ENCODE peak calls at places on chromosomes 3 and 15, in eight cellular contexts. One of them, this sample, is unnamed.

GRCh38 chr3:48598323-48599076 is 3.4 kb upstream of the COL7A1 start:
- DNase-seq in heart right ventricle: peak
- DNase-seq in AG04449: peak
- DNase-seq in IMR-90: peak
- DNase-seq in fibroblast of lung: peak
- DNase-seq in activated CD8-positive, alpha-beta T cell treated with anti-CD3 and anti-CD28 coated beads for 36 hours: no peak
- DNase-seq in mammary epithelial cell: peak
- DNase-seq in progenitor cell of endocrine pancreas: no peak
- DNase-seq in this sample: no peak

GRCh38 chr3:73500321-73500720 is 124.4 kb downstream of the PDZRN3 start:
- DNase-seq in progenitor cell of endocrine pancreas: no peak
- DNase-seq in AG04449: no peak
- DNase-seq in heart right ventricle: no peak
- DNase-seq in mammary epithelial cell: no peak
- DNase-seq in IMR-90: peak
- DNase-seq in activated CD8-positive, alpha-beta T cell treated with anti-CD3 and anti-CD28 coated beads for 36 hours: no peak
- DNase-seq in fibroblast of lung: peak
- DNase-seq in this sample: peak

GRCh38 chr3:181739628-181740027 is 27.9 kb downstream of the SOX2 start:
- DNase-seq in heart right ventricle: no peak
- DNase-seq in AG04449: no peak
- DNase-seq in fibroblast of lung: no peak
- DNase-seq in activated CD8-positive, alpha-beta T cell treated with anti-CD3 and anti-CD28 coated beads for 36 hours: no peak
- DNase-seq in progenitor cell of endocrine pancreas: no peak
- DNase-seq in IMR-90: no peak
- DNase-seq in mammary epithelial cell: peak
- DNase-seq in this sample: no peak

GRCh38 chr3:154089416-154090115 is 31.6 kb upstream of the ARHGEF26 start:
- DNase-seq in activated CD8-positive, alpha-beta T cell treated with anti-CD3 and anti-CD28 coated beads for 36 hours: no peak
- DNase-seq in heart right ventricle: no peak
- DNase-seq in mammary epithelial cell: peak
- DNase-seq in fibroblast of lung: no peak
- DNase-seq in IMR-90: no peak
- DNase-seq in AG04449: no peak
- DNase-seq in progenitor cell of endocrine pancreas: no peak
- DNase-seq in this sample: no peak

GRCh38 chr3:104190681-104191080 is 1176.0 kb upstream of the ALCAM start:
- DNase-seq in AG04449: no peak
- DNase-seq in progenitor cell of endocrine pancreas: no peak
- DNase-seq in IMR-90: no peak
- DNase-seq in heart right ventricle: no peak
- DNase-seq in activated CD8-positive, alpha-beta T cell treated with anti-CD3 and anti-CD28 coated beads for 36 hours: no peak
- DNase-seq in mammary epithelial cell: no peak
- DNase-seq in fibroblast of lung: peak
- DNase-seq in this sample: peak

GRCh38 chr15:68239025-68239424 is 9.5 kb upstream of the CLN6 start:
- DNase-seq in fibroblast of lung: no peak
- DNase-seq in activated CD8-positive, alpha-beta T cell treated with anti-CD3 and anti-CD28 coated beads for 36 hours: no peak
- DNase-seq in progenitor cell of endocrine pancreas: no peak
- DNase-seq in AG04449: no peak
- DNase-seq in mammary epithelial cell: no peak
- DNase-seq in heart right ventricle: no peak
- DNase-seq in IMR-90: no peak
- DNase-seq in this sample: no peak

GRCh38 chr15:40984963-40985362 is 31.7 kb downstream of the CHAC1 start:
- DNase-seq in progenitor cell of endocrine pancreas: no peak
- DNase-seq in AG04449: peak
- DNase-seq in mammary epithelial cell: no peak
- DNase-seq in activated CD8-positive, alpha-beta T cell treated with anti-CD3 and anti-CD28 coated beads for 36 hours: no peak
- DNase-seq in IMR-90: peak
- DNase-seq in fibroblast of lung: peak
- DNase-seq in heart right ventricle: no peak
- DNase-seq in this sample: no peak

GRCh38 chr3:133717424-133717823 is 28.8 kb upstream of the TF start:
- DNase-seq in progenitor cell of endocrine pancreas: no peak
- DNase-seq in activated CD8-positive, alpha-beta T cell treated with anti-CD3 and anti-CD28 coated beads for 36 hours: no peak
- DNase-seq in heart right ventricle: no peak
- DNase-seq in AG04449: no peak
- DNase-seq in mammary epithelial cell: no peak
- DNase-seq in fibroblast of lung: no peak
- DNase-seq in IMR-90: no peak
- DNase-seq in this sample: no peak

GRCh38 chr3:67324554-67324953 is 326.4 kb downstream of the KBTBD8 start:
- DNase-seq in heart right ventricle: no peak
- DNase-seq in activated CD8-positive, alpha-beta T cell treated with anti-CD3 and anti-CD28 coated beads for 36 hours: no peak
- DNase-seq in progenitor cell of endocrine pancreas: no peak
- DNase-seq in mammary epithelial cell: no peak
- DNase-seq in fibroblast of lung: no peak
- DNase-seq in IMR-90: no peak
- DNase-seq in AG04449: no peak
- DNase-seq in this sample: no peak

GRCh38 chr3:146750196-146750595 is 145.1 kb upstream of the PLSCR5 start:
- DNase-seq in fibroblast of lung: peak
- DNase-seq in progenitor cell of endocrine pancreas: no peak
- DNase-seq in IMR-90: peak
- DNase-seq in mammary epithelial cell: peak
- DNase-seq in activated CD8-positive, alpha-beta T cell treated with anti-CD3 and anti-CD28 coated beads for 36 hours: no peak
- DNase-seq in heart right ventricle: no peak
- DNase-seq in AG04449: peak
- DNase-seq in this sample: peak

GRCh38 chr3:23865595-23866396 is 51.0 kb downstream of the NKIRAS1 start:
- DNase-seq in AG04449: no peak
- DNase-seq in IMR-90: peak
- DNase-seq in fibroblast of lung: peak
- DNase-seq in progenitor cell of endocrine pancreas: no peak
- DNase-seq in mammary epithelial cell: no peak
- DNase-seq in activated CD8-positive, alpha-beta T cell treated with anti-CD3 and anti-CD28 coated beads for 36 hours: no peak
- DNase-seq in heart right ventricle: peak
- DNase-seq in this sample: no peak

GRCh38 chr3:149487598-149488197 is 13.2 kb downstream of the TM4SF4 start:
- DNase-seq in heart right ventricle: no peak
- DNase-seq in progenitor cell of endocrine pancreas: peak
- DNase-seq in activated CD8-positive, alpha-beta T cell treated with anti-CD3 and anti-CD28 coated beads for 36 hours: peak
- DNase-seq in AG04449: no peak
- DNase-seq in fibroblast of lung: no peak
- DNase-seq in mammary epithelial cell: no peak
- DNase-seq in IMR-90: no peak
- DNase-seq in this sample: no peak

GRCh38 chr15:22979699-22980188 is 424 bp downstream of the CYFIP1 start:
- DNase-seq in fibroblast of lung: peak
- DNase-seq in progenitor cell of endocrine pancreas: peak
- DNase-seq in activated CD8-positive, alpha-beta T cell treated with anti-CD3 and anti-CD28 coated beads for 36 hours: peak
- DNase-seq in mammary epithelial cell: peak
- DNase-seq in IMR-90: peak
- DNase-seq in AG04449: no peak
- DNase-seq in heart right ventricle: peak
- DNase-seq in this sample: no peak

GRCh38 chr3:149221783-149222517 is at the start of gene CP:
- DNase-seq in heart right ventricle: no peak
- DNase-seq in IMR-90: no peak
- DNase-seq in AG04449: no peak
- DNase-seq in activated CD8-positive, alpha-beta T cell treated with anti-CD3 and anti-CD28 coated beads for 36 hours: no peak
- DNase-seq in progenitor cell of endocrine pancreas: no peak
- DNase-seq in mammary epithelial cell: no peak
- DNase-seq in fibroblast of lung: no peak
- DNase-seq in this sample: peak

GRCh38 chr3:24952388-24952787 is 457.7 kb upstream of the THRB start:
- DNase-seq in AG04449: no peak
- DNase-seq in mammary epithelial cell: no peak
- DNase-seq in progenitor cell of endocrine pancreas: no peak
- DNase-seq in IMR-90: no peak
- DNase-seq in activated CD8-positive, alpha-beta T cell treated with anti-CD3 and anti-CD28 coated beads for 36 hours: no peak
- DNase-seq in fibroblast of lung: no peak
- DNase-seq in heart right ventricle: no peak
- DNase-seq in this sample: no peak

GRCh38 chr15:35713733-35714132 is 167.8 kb upstream of the DPH6 start:
- DNase-seq in progenitor cell of endocrine pancreas: no peak
- DNase-seq in activated CD8-positive, alpha-beta T cell treated with anti-CD3 and anti-CD28 coated beads for 36 hours: no peak
- DNase-seq in IMR-90: peak
- DNase-seq in mammary epithelial cell: peak
- DNase-seq in heart right ventricle: no peak
- DNase-seq in fibroblast of lung: peak
- DNase-seq in AG04449: no peak
- DNase-seq in this sample: peak

GRCh38 chr3:189210251-189210770 is 38.5 kb downstream of the TPRG1 start:
- DNase-seq in progenitor cell of endocrine pancreas: no peak
- DNase-seq in fibroblast of lung: no peak
- DNase-seq in AG04449: no peak
- DNase-seq in mammary epithelial cell: no peak
- DNase-seq in heart right ventricle: no peak
- DNase-seq in activated CD8-positive, alpha-beta T cell treated with anti-CD3 and anti-CD28 coated beads for 36 hours: no peak
- DNase-seq in IMR-90: no peak
- DNase-seq in this sample: no peak

GRCh38 chr3:13262493-13263211 is 157.5 kb downstream of the NUP210 start:
- DNase-seq in activated CD8-positive, alpha-beta T cell treated with anti-CD3 and anti-CD28 coated beads for 36 hours: peak
- DNase-seq in AG04449: no peak
- DNase-seq in heart right ventricle: no peak
- DNase-seq in IMR-90: no peak
- DNase-seq in progenitor cell of endocrine pancreas: no peak
- DNase-seq in mammary epithelial cell: no peak
- DNase-seq in fibroblast of lung: no peak
- DNase-seq in this sample: no peak

GRCh38 chr3:197080344-197080743 is 50.7 kb upstream of the MELTF start:
- DNase-seq in IMR-90: no peak
- DNase-seq in activated CD8-positive, alpha-beta T cell treated with anti-CD3 and anti-CD28 coated beads for 36 hours: no peak
- DNase-seq in mammary epithelial cell: no peak
- DNase-seq in progenitor cell of endocrine pancreas: no peak
- DNase-seq in fibroblast of lung: no peak
- DNase-seq in AG04449: no peak
- DNase-seq in heart right ventricle: no peak
- DNase-seq in this sample: no peak

GRCh38 chr15:78054518-78054917 is 23.0 kb downstream of the TBC1D2B start:
- DNase-seq in mammary epithelial cell: no peak
- DNase-seq in fibroblast of lung: no peak
- DNase-seq in heart right ventricle: no peak
- DNase-seq in IMR-90: no peak
- DNase-seq in progenitor cell of endocrine pancreas: no peak
- DNase-seq in activated CD8-positive, alpha-beta T cell treated with anti-CD3 and anti-CD28 coated beads for 36 hours: no peak
- DNase-seq in AG04449: no peak
- DNase-seq in this sample: no peak

GRCh38 chr15:39230917-39231285 is 350.0 kb upstream of the THBS1 start:
- DNase-seq in heart right ventricle: no peak
- DNase-seq in progenitor cell of endocrine pancreas: no peak
- DNase-seq in activated CD8-positive, alpha-beta T cell treated with anti-CD3 and anti-CD28 coated beads for 36 hours: no peak
- DNase-seq in AG04449: no peak
- DNase-seq in mammary epithelial cell: no peak
- DNase-seq in IMR-90: no peak
- DNase-seq in fibroblast of lung: no peak
- DNase-seq in this sample: no peak

GRCh38 chr3:53102601-53103147 is 27.6 kb downstream of the RFT1 start:
- DNase-seq in fibroblast of lung: no peak
- DNase-seq in AG04449: no peak
- DNase-seq in heart right ventricle: no peak
- DNase-seq in progenitor cell of endocrine pancreas: no peak
- DNase-seq in mammary epithelial cell: no peak
- DNase-seq in activated CD8-positive, alpha-beta T cell treated with anti-CD3 and anti-CD28 coated beads for 36 hours: peak
- DNase-seq in IMR-90: no peak
- DNase-seq in this sample: no peak

GRCh38 chr3:191376742-191377141 is 46.4 kb upstream of the UTS2B start:
- DNase-seq in heart right ventricle: no peak
- DNase-seq in fibroblast of lung: peak
- DNase-seq in progenitor cell of endocrine pancreas: no peak
- DNase-seq in mammary epithelial cell: peak
- DNase-seq in activated CD8-positive, alpha-beta T cell treated with anti-CD3 and anti-CD28 coated beads for 36 hours: no peak
- DNase-seq in AG04449: peak
- DNase-seq in IMR-90: peak
- DNase-seq in this sample: no peak

GRCh38 chr3:100880072-100880471 is 113.1 kb downstream of the ABI3BP start:
- DNase-seq in fibroblast of lung: no peak
- DNase-seq in AG04449: no peak
- DNase-seq in activated CD8-positive, alpha-beta T cell treated with anti-CD3 and anti-CD28 coated beads for 36 hours: no peak
- DNase-seq in mammary epithelial cell: no peak
- DNase-seq in progenitor cell of endocrine pancreas: no peak
- DNase-seq in heart right ventricle: peak
- DNase-seq in IMR-90: peak
- DNase-seq in this sample: no peak

DNA sequence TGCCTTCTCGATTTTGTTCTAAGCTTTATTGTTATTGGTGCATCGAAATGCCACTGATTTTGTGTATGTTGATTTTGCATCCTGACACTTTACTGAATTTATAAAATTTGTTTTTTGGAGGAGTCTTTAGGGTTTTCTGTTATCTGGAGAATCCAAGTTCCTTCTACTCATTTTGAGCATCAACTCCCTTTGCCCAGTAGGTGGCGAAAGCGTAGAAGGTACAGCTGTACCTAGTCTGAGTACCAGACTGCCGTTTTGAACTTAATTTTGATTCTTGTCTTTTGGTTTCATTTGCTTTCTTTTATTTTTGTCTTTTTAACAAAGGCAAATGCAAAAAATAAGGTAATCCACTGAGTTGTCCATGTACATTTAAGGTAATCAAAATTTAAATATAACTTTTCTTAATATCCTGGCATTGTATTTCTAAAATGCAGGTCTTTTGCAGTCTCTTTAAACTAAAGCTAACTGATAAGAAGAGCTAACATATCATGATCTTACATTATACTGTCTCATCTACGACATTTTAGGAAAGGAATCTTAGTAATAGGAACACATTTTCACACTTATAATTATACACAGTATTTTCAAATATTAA is 71.6 kb downstream of the SYNPR start:
- DNase-seq in mammary epithelial cell: peak
- DNase-seq in progenitor cell of endocrine pancreas: peak
- DNase-seq in heart right ventricle: peak
- DNase-seq in AG04449: no peak
- DNase-seq in IMR-90: peak
- DNase-seq in activated CD8-positive, alpha-beta T cell treated with anti-CD3 and anti-CD28 coated beads for 36 hours: peak
- DNase-seq in fibroblast of lung: peak
- DNase-seq in this sample: no peak
- TF ChIP-seq CTCF in mammary epithelial cell: peak
- TF ChIP-seq CTCF in progenitor cell of endocrine pancreas: peak
- TF ChIP-seq CTCF in heart right ventricle: peak
- TF ChIP-seq CTCF in AG04449: peak
- TF ChIP-seq CTCF in IMR-90: peak
- TF ChIP-seq CTCF in activated CD8-positive, alpha-beta T cell treated with anti-CD3 and anti-CD28 coated beads for 36 hours: peak
- TF ChIP-seq CTCF in fibroblast of lung: peak
- TF ChIP-seq CTCF in this sample: peak

GRCh38 chr3:129620828-129621605 is 14.5 kb upstream of the PLXND1 start:
- DNase-seq in AG04449: no peak
- DNase-seq in IMR-90: no peak
- DNase-seq in activated CD8-positive, alpha-beta T cell treated with anti-CD3 and anti-CD28 coated beads for 36 hours: no peak
- DNase-seq in mammary epithelial cell: no peak
- DNase-seq in progenitor cell of endocrine pancreas: no peak
- DNase-seq in heart right ventricle: no peak
- DNase-seq in fibroblast of lung: no peak
- DNase-seq in this sample: no peak
- TF ChIP-seq CTCF in AG04449: no peak
- TF ChIP-seq CTCF in IMR-90: no peak
- TF ChIP-seq CTCF in activated CD8-positive, alpha-beta T cell treated with anti-CD3 and anti-CD28 coated beads for 36 hours: no peak
- TF ChIP-seq CTCF in mammary epithelial cell: no peak
- TF ChIP-seq CTCF in progenitor cell of endocrine pancreas: no peak
- TF ChIP-seq CTCF in heart right ventricle: no peak
- TF ChIP-seq CTCF in fibroblast of lung: no peak
- TF ChIP-seq CTCF in this sample: no peak

GRCh38 chr3:136734382-136735070 is 17.7 kb downstream of the STAG1 start:
- DNase-seq in AG04449: no peak
- DNase-seq in heart right ventricle: no peak
- DNase-seq in mammary epithelial cell: no peak
- DNase-seq in fibroblast of lung: no peak
- DNase-seq in progenitor cell of endocrine pancreas: no peak
- DNase-seq in IMR-90: no peak
- DNase-seq in activated CD8-positive, alpha-beta T cell treated with anti-CD3 and anti-CD28 coated beads for 36 hours: peak
- DNase-seq in this sample: no peak
- TF ChIP-seq CTCF in AG04449: no peak
- TF ChIP-seq CTCF in heart right ventricle: no peak
- TF ChIP-seq CTCF in mammary epithelial cell: peak
- TF ChIP-seq CTCF in fibroblast of lung: peak
- TF ChIP-seq CTCF in progenitor cell of endocrine pancreas: no peak
- TF ChIP-seq CTCF in IMR-90: no peak
- TF ChIP-seq CTCF in activated CD8-positive, alpha-beta T cell treated with anti-CD3 and anti-CD28 coated beads for 36 hours: peak
- TF ChIP-seq CTCF in this sample: no peak

GRCh38 chr15:46091860-46092450 is 457.1 kb downstream of the SQOR start:
- DNase-seq in activated CD8-positive, alpha-beta T cell treated with anti-CD3 and anti-CD28 coated beads for 36 hours: peak
- DNase-seq in progenitor cell of endocrine pancreas: no peak
- DNase-seq in heart right ventricle: peak
- DNase-seq in AG04449: no peak
- DNase-seq in fibroblast of lung: peak
- DNase-seq in IMR-90: peak
- DNase-seq in mammary epithelial cell: no peak
- DNase-seq in this sample: no peak
- TF ChIP-seq CTCF in activated CD8-positive, alpha-beta T cell treated with anti-CD3 and anti-CD28 coated beads for 36 hours: peak
- TF ChIP-seq CTCF in progenitor cell of endocrine pancreas: peak
- TF ChIP-seq CTCF in heart right ventricle: peak
- TF ChIP-seq CTCF in AG04449: peak
- TF ChIP-seq CTCF in fibroblast of lung: peak
- TF ChIP-seq CTCF in IMR-90: peak
- TF ChIP-seq CTCF in mammary epithelial cell: peak
- TF ChIP-seq CTCF in this sample: peak

This sample was measured in retinal pigment epithelial cell.